ENCODE peak calls at places on chromosomes 4 and X, in five cellular contexts. T is fibroblast of gingiva, K is dermis blood vessel endothelial cell, M is HFFc6, R is KBM-7. I is an unnamed sample.

GRCh38 chrX:41332408-41332987 is 1.5 kb upstream of the DDX3X start:
- DNase-seq in T (no peak), K (peak), R (no peak), M (no peak), I (no peak)

GRCh38 chr4:105894570-105895323 is 524 bp upstream of the NPNT start:
- DNase-seq in T (peak), K (no peak), R (peak), M (no peak), I (peak)

GRCh38 chr4:172356002-172356401 is 542.8 kb downstream of the GALNTL6 start:
- DNase-seq in M (no peak), K (no peak), T (peak), R (no peak), I (no peak)

GRCh38 chr4:88573995-88574394 is 18.3 kb upstream of the HERC3 start:
- DNase-seq in T (no peak), R (no peak), K (no peak), M (peak), I (no peak)

GRCh38 chrX:68990948-68991347 is 162.1 kb downstream of the EFNB1 start:
- DNase-seq in K (no peak), T (no peak), M (no peak), R (no peak), I (no peak)

GRCh38 chr4:170336238-170336775 is 246.6 kb upstream of the AADAT start:
- DNase-seq in T (no peak), M (no peak), K (no peak), R (peak), I (no peak)

GRCh38 chr4:165199286-165199685 is 8.1 kb upstream of the KLHL2 start:
- DNase-seq in R (no peak), T (no peak), M (no peak), K (no peak), I (no peak)

GRCh38 chrX:143115466-143115865 is 89.7 kb downstream of the SPANXN4 start:
- DNase-seq in T (no peak), K (no peak), R (no peak), M (no peak), I (no peak)

GRCh38 chr4:155207534-155208257 is 740 bp upstream of the NPY2R start:
- DNase-seq in M (no peak), R (no peak), K (no peak), T (peak), I (no peak)

GRCh38 chr4:36111180-36111579 is 133.1 kb downstream of the ARAP2 start:
- DNase-seq in K (no peak), R (no peak), T (peak), M (no peak), I (no peak)

GRCh38 chrX:120781416-120781815 is 94.2 kb downstream of the CT47B1 start:
- DNase-seq in K (peak), T (peak), R (peak), M (peak), I (no peak)

GRCh38 chr4:73684097-73684496 is 56.3 kb upstream of the CXCL8 start:
- DNase-seq in R (no peak), M (no peak), T (no peak), K (no peak), I (no peak)

GRCh38 chr4:153799708-153800074 is 10.8 kb upstream of the SFRP2 start:
- DNase-seq in K (no peak), M (no peak), T (no peak), R (no peak), I (no peak)

GRCh38 chrX:34873500-34874225 is 68.9 kb upstream of the FAM47B start:
- DNase-seq in K (no peak), T (peak), M (no peak), R (no peak), I (no peak)

I was measured in AG08396.